ENCODE peak calls at places on chromosomes 12 and 14, in seven cellular contexts. P is Peyer's patch, D is ovary, C is mesendoderm, Z is psoas muscle, S is lower lobe of right lung, A is spleen. R is an unnamed sample.
A peak's percentile ranks its signal among the peaks of the same experiment; 100 is the strongest.

GRCh38 chr14:86935241-86935640 is 1057.7 kb downstream of the GALC start:
- DNase-seq in Z (no peak), S (no peak), A (no peak), C (no peak), P (no peak), D (no peak), R (no peak)

GRCh38 chr14:75711134-75711795 is 50.2 kb downstream of the TTLL5 start:
- DNase-seq in A (no peak), C (peak; percentile 79), P (no peak), Z (no peak), D (peak; percentile 41), S (no peak), R (no peak)

GRCh38 chr12:52204095-52204930 is 12.5 kb upstream of the KRT80 start:
- DNase-seq in Z (no peak), A (peak; percentile 38), C (no peak), P (no peak), S (peak; percentile 44), D (no peak), R (no peak)

GRCh38 chr12:85466906-85467305 is 186.9 kb downstream of the ALX1 start:
- DNase-seq in P (no peak), A (no peak), S (no peak), C (no peak), D (no peak), Z (no peak), R (no peak)

GRCh38 chr12:12506541-12506940 is 56.1 kb downstream of the DUSP16 start:
- DNase-seq in A (no peak), C (peak; percentile 61), D (no peak), P (no peak), S (no peak), Z (no peak), R (peak; percentile 49)

GRCh38 chr14:75650253-75651058 is 10.2 kb downstream of the ERG28 start:
- DNase-seq in Z (no peak), C (no peak), P (no peak), A (no peak), D (no peak), S (no peak), R (no peak)

GRCh38 chr14:104873380-104874055 is 8.4 kb downstream of the CEP170B start:
- DNase-seq in A (peak; percentile 65), S (no peak), Z (no peak), P (no peak), C (no peak), D (no peak), R (no peak)

GRCh38 chr12:29309320-29309902 is 71.6 kb downstream of the ERGIC2 start:
- DNase-seq in D (no peak), P (no peak), Z (no peak), C (peak; percentile 20), A (no peak), S (no peak), R (no peak)

GRCh38 chr12:62622177-62622576 is 155.6 kb downstream of the MON2 start:
- DNase-seq in A (no peak), S (no peak), D (no peak), Z (no peak), C (no peak), P (no peak), R (no peak)

GRCh38 chr12:1782215-1782614 is 38.1 kb upstream of the LRTM2 start:
- DNase-seq in Z (no peak), A (no peak), D (no peak), P (no peak), C (no peak), S (no peak), R (no peak)

GRCh38 chr12:38588618-38589309 is 272.2 kb downstream of the ALG10B start:
- DNase-seq in Z (no peak), A (no peak), P (no peak), D (no peak), S (no peak), C (no peak), R (no peak)

GRCh38 chr14:75293920-75294648 is 15.5 kb downstream of the FOS start:
- DNase-seq in P (peak; percentile 91), S (peak; percentile 97), D (peak; percentile 97), C (peak; percentile 99), A (peak; percentile 98), Z (peak; percentile 96), R (peak; percentile 96)

DNA sequence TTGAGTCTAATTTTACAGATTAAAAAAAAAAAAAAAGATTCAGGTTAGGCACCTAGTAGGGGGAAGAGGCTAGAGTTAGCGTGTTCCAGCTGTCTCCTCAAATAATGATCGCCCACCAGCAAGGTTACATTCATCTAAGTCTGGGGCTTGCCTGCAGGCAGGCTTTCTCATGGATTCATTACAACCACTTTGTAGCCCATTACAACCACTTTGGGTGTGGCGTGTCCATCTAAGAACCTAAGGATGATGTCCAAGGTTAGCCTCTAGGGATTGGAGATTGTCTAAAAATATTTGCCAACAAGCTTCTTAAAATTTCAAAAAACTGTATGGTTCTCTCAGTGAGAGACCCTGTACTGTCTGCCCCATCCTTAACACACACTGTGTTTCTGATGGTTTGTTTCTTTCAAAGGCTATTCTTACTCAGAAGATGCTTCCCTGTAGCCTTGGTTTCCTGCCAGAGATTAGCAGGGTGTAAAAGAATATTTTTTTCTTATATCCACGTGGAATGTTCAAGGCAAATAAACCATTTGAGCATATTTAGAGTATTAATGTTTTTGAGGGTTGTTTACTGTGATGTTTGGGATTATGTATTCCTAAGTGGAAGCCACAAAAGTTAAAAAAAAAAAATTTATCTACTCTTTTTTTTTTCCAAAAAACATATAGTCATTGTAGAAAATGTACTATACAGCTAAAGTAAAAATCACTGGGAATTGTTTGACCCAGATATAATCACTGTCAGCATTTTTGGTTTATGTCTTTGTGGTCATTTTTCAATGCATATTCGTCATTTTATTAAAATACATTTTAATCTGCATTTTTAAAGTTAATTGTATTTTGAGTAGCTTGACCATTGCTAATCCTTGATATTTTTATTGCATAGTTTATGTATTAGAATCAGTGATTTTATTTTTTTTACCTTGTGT is 1.7 kb downstream of the DYNC1H1 start:
- DNase-seq in P (no peak), Z (no peak), C (no peak), S (no peak), D (peak; percentile 9), A (no peak), R (no peak)
- H3K27ac ChIP-seq in P (peak overlapping the region; percentile 98), Z (peak overlapping the region; percentile 96), C (no peak overlapping the region), S (peak overlapping the region; percentile 99), D (peak overlapping the region; percentile 21), A (peak overlapping the region; percentile 94), R (peak overlapping the region; percentile 96)

GRCh38 chr14:69611264-69612013 is at the start of gene SUSD6:
- DNase-seq in Z (peak; percentile 92), S (peak; percentile 95), A (peak; percentile 98), D (peak; percentile 92), P (peak; percentile 90), C (peak; percentile 88), R (peak; percentile 93)

GRCh38 chr14:69612014-69612758 is 790 bp downstream of the SUSD6 start:
- DNase-seq in Z (peak; percentile 37), C (peak; percentile 49), S (peak; percentile 54), P (peak; percentile 50), A (peak; percentile 91), D (peak; percentile 55), R (peak; percentile 34)

GRCh38 chr14:69614592-69614991 is 3.2 kb downstream of the SUSD6 start:
- DNase-seq in D (no peak), C (no peak), A (peak; percentile 87), Z (no peak), S (peak; percentile 72), P (peak; percentile 81), R (peak; percentile 53)

GRCh38 chr14:69613312-69614073 is 2.1 kb downstream of the SUSD6 start:
- DNase-seq in C (no peak), P (no peak), A (no peak), S (no peak), D (no peak), Z (no peak), R (no peak)

GRCh38 chr14:69612759-69613145 is 1.4 kb downstream of the SUSD6 start:
- DNase-seq in A (no peak), D (no peak), Z (no peak), P (no peak), S (no peak), C (no peak), R (no peak)
- H3K4me1 ChIP-seq in A (peaks cover 58% of the 10 kb centered on the region), D (peaks cover 18% of the 10 kb centered on the region), Z (peaks cover 58% of the 10 kb centered on the region), P (peaks cover 3% of the 10 kb centered on the region), S (peaks cover 61% of the 10 kb centered on the region), C (peaks cover 2% of the 10 kb centered on the region), R (peaks cover 43% of the 10 kb centered on the region)

GRCh38 chr12:109309441-109310246 is 560 bp upstream of the FOXN4 start:
- DNase-seq in C (peak; percentile 39), S (no peak), Z (no peak), D (no peak), A (no peak), P (no peak), R (peak; percentile 46)
- H3K4me3 ChIP-seq in C (peak overlapping the region; percentile 20), S (peak overlapping the region; percentile 47), Z (peak overlapping the region; percentile 62), D (peak overlapping the region; percentile 42), A (peak overlapping the region; percentile 13), P (no peak overlapping the region), R (peak overlapping the region; percentile 50)

DNA sequence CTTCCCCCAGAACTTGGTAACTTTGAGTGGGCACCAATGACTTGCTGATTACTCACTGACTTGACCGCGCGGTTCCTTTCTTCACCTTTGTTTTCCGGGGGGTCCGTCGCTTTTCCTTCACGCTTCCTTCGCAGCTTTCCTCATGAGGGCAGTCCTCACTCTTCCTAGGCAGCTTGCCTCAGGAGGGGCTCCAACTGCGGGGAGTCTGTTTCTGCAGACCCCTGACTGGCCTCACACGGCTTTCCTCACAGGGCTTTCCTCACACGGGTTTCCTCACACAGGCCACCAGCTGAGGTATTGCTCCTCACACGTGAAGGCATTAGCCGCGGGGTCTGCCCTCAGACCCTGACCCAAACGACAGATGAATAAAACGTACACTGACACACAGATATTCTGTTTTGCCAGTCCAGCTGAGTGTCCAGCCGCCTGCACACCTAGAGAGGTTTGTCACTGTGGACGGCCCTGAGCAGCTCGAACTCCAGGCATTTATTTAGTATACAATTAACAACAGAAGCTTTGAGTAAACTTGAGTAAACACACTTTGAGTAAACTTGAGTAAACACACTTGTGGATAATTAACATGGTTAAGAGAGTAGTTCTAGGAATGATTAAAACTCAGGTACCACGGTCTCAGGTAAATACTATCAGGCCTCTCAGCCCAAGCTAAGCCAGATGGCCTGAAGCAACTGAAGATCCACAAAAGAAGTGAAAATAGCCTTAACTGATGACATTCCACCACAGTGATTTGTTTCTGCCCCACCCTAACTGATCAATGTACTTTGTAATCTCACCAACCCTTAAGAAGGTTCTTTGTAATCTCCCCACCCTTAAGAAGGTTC is 16.1 kb upstream of the LYZ start:
- DNase-seq in D (no peak), C (peak; percentile 42), S (no peak), Z (no peak), P (no peak), A (peak; percentile 76), R (no peak)
- H3K27ac ChIP-seq in D (no peak overlapping the region), C (no peak overlapping the region), S (peak overlapping the region; percentile 81), Z (no peak overlapping the region), P (peak overlapping the region; percentile 67), A (peak overlapping the region; percentile 77), R (no peak overlapping the region)